ENCODE peak calls at places on chromosome 10, in four cellular contexts. C is heart left ventricle, T is ascending aorta, I is neuronal stem cell. Y is an unnamed sample.

GRCh38 chr10:35613597-35614226 is 8.6 kb downstream of the GJD4 start:
- DNase-seq in I (no peak), C (no peak), T (no peak), Y (no peak)

GRCh38 chr10:21599582-21599981 is 65.5 kb downstream of the MLLT10 start:
- DNase-seq in T (no peak), I (no peak), C (no peak), Y (no peak)

GRCh38 chr10:44780461-44780860 is 130.7 kb upstream of the TMEM72 start:
- DNase-seq in I (no peak), C (no peak), T (no peak), Y (no peak)

GRCh38 chr10:122829454-122829853 is 16.2 kb downstream of the CUZD1 start:
- DNase-seq in I (no peak), T (no peak), C (no peak), Y (no peak)

GRCh38 chr10:20302033-20302432 is 485.8 kb downstream of the PLXDC2 start:
- DNase-seq in C (no peak), I (no peak), T (no peak), Y (no peak)

GRCh38 chr10:110357252-110357780 is 52.6 kb upstream of the SMNDC1 start:
- DNase-seq in I (no peak), C (no peak), T (no peak), Y (peak; percentile 49)

GRCh38 chr10:103917326-103918052 is 495 bp downstream of the STN1 start:
- DNase-seq in I (peak; percentile 8), C (peak; percentile 54), T (no peak), Y (no peak)

GRCh38 chr10:125023862-125024495 is 82.1 kb downstream of the ZRANB1 start:
- DNase-seq in T (no peak), I (no peak), C (peak; percentile 73), Y (no peak)

GRCh38 chr10:42367532-42368230 is 270.7 kb downstream of the ZNF33B start:
- DNase-seq in I (peak; percentile 20), T (peak; percentile 52), C (peak; percentile 92), Y (no peak)

GRCh38 chr10:132167041-132167674 is 19.6 kb upstream of the DPYSL4 start:
- DNase-seq in T (no peak), C (no peak), I (no peak), Y (no peak)

GRCh38 chr10:89887830-89888229 is 186.4 kb downstream of the KIF20B start:
- DNase-seq in T (no peak), I (no peak), C (no peak), Y (no peak)

GRCh38 chr10:44310762-44311562 is 73.9 kb downstream of the CXCL12 start:
- DNase-seq in I (peak; percentile 80), C (peak; percentile 90), T (peak; percentile 40), Y (peak; percentile 13)

GRCh38 chr10:34033067-34033466 is 698.6 kb upstream of the NRP1 start:
- DNase-seq in C (no peak), T (no peak), I (no peak), Y (no peak)

GRCh38 chr10:89278034-89278535 is 23.8 kb upstream of the IFIT2 start:
- DNase-seq in T (no peak), I (no peak), C (peak; percentile 69), Y (no peak)

GRCh38 chr10:79007037-79007842 is 61.5 kb upstream of the ZMIZ1 start:
- DNase-seq in T (no peak), C (no peak), I (no peak), Y (no peak)

GRCh38 chr10:69336952-69337311 is 58.6 kb downstream of the HK1 start:
- DNase-seq in T (no peak), C (no peak), I (no peak), Y (no peak)
- H3K4me1 ChIP-seq in T (peaks cover 62% of the 10 kb centered on the region), C (peaks cover 56% of the 10 kb centered on the region), I (peaks cover 31% of the 10 kb centered on the region), Y (peaks cover 39% of the 10 kb centered on the region)

GRCh38 chr10:26807532-26807931 is 53.2 kb downstream of the ABI1 start:
- DNase-seq in C (no peak), I (no peak), T (no peak), Y (no peak)
- H3K4me1 ChIP-seq in C (peaks cover 3% of the 10 kb centered on the region), I (peaks cover 2% of the 10 kb centered on the region), T (no peaks in the 10 kb centered on the region), Y (peaks cover 16% of the 10 kb centered on the region)

DNA sequence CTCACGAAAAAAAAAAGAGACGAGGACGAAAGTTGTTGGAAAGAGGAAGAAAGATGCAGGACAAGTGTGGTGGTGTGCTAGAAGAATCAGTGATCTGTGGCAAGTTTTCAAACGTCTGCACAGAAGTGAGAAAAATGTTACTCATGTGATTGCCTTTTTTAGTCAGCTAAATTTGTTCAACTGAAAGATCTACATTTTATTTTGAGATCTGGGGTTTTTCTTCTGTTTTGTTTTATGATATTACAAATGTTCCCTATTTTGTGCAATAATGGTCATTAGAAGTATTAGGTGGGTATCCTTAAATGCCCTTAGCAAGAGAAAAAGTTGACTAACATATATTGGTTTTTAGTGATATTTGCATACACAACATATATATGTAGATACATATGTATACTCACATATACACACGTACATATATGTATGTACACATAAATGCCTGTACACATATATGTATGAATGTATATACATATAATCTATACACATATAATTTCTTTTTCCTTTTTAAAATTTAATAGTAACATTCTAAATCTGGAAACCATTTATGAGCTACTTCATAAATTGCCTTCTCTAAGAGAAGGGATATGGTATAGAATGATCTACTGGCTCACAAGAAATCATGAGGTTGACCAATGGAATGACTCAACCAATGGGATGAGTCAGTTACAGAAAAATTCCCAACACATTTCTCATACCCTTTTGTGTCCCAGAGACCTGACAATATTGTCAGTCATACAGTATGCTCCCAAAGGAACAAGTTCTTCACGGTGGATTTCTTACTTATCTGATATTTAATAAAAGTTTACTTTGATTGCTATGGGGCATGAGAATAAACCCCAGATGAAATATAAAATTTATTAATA is 38.4 kb downstream of the SLC39A12 start:
- DNase-seq in I (no peak), T (no peak), C (no peak), Y (no peak)
- H3K4me1 ChIP-seq in I (no peaks in the 10 kb centered on the region), T (no peaks in the 10 kb centered on the region), C (no peaks in the 10 kb centered on the region), Y (no peaks in the 10 kb centered on the region)

GRCh38 chr10:77887631-77888355 is 38.8 kb downstream of the DLG5 start:
- DNase-seq in T (no peak), C (no peak), I (no peak), Y (no peak)

GRCh38 chr10:77888356-77888703 is 38.2 kb downstream of the DLG5 start:
- DNase-seq in C (no peak), I (no peak), T (no peak), Y (no peak)

GRCh38 chr10:77889277-77889903 is 37.2 kb downstream of the DLG5 start:
- DNase-seq in T (no peak), I (peak; percentile 59), C (no peak), Y (no peak)

GRCh38 chr10:77884181-77884580 is 42.4 kb downstream of the DLG5 start:
- DNase-seq in I (no peak), C (no peak), T (no peak), Y (no peak)

GRCh38 chr10:77886795-77887355 is 39.7 kb downstream of the DLG5 start:
- DNase-seq in I (no peak), C (no peak), T (no peak), Y (no peak)
- H3K4me1 ChIP-seq in I (peaks cover 51% of the 10 kb centered on the region), C (peaks cover 15% of the 10 kb centered on the region), T (peaks cover 6% of the 10 kb centered on the region), Y (no peaks in the 10 kb centered on the region)

DNA sequence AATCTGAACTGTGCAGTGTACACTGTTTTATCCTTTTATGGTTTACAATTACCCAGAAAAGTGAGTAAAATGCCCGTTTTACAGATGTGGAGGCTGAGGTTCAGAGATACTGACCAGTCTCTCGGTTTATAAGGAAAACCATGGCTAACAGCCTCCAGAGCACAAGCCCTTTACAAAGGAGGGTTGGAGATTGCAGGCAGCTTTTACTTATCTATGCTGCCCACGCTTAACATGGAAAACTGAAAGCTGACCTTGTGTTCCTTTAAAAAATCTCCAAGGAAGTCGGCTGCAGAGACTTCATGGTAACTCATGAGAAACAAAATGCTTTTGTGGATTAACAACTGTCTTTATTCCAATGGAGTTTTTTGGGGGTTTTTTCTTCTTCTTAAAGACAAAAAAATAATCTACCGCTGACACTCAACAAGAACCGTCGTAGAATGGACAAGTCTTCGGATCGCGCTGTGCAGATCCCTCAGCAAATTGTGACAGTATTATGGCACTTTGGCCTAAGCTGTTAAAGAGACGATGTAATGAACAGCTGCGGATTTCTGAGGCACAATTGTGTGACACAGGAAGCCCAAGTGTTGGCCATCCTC is 652 bp upstream of the SLF2 start:
- DNase-seq in C (peak; percentile 15), T (no peak), I (no peak), Y (no peak)
- H3K4me1 ChIP-seq in C (peaks cover 12% of the 10 kb centered on the region), T (peaks cover 5% of the 10 kb centered on the region), I (peaks cover 10% of the 10 kb centered on the region), Y (peaks cover 11% of the 10 kb centered on the region)

GRCh38 chr10:6350609-6351008 is 147.9 kb downstream of the PFKFB3 start:
- DNase-seq in C (no peak), I (no peak), T (no peak), Y (no peak)
- H3K4me1 ChIP-seq in C (no peaks in the 10 kb centered on the region), I (no peaks in the 10 kb centered on the region), T (no peaks in the 10 kb centered on the region), Y (peaks cover 27% of the 10 kb centered on the region)

DNA sequence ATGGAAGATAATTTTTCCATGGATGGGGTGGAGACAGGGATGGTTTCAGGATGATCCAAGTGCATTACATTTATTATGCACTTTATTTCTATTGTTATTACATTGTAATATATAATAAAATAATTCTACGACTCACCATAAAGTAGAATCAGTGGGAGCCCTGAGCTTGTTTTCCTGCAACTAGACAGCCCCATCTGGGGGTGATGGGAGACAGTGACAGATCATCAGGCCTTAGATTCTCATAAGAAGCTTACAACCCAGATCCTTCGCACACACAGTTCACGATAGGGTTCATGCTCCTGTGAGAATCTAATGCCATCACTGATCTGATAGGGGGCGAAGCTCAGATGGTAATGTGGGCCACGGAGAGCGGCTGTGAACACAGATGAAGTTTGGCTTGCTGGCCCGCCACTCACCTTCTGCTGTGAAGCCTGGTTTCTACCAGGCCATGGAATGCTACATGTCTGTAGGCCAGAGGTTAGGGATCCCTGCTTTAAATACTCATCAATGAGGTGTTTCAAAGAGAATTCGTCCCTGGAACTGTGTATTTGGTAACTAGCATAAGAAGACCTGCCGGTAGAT is 21.2 kb upstream of the PRKCQ start:
- DNase-seq in I (no peak), C (no peak), T (no peak), Y (no peak)
- H3K4me1 ChIP-seq in I (no peaks in the 10 kb centered on the region), C (no peaks in the 10 kb centered on the region), T (no peaks in the 10 kb centered on the region), Y (peaks cover 26% of the 10 kb centered on the region)

GRCh38 chr10:119289227-119289925 is 82.0 kb downstream of the GRK5 start:
- DNase-seq in T (no peak), I (no peak), C (no peak), Y (no peak)
- H3K4me1 ChIP-seq in T (peaks cover 12% of the 10 kb centered on the region), I (peaks cover 9% of the 10 kb centered on the region), C (peaks cover 34% of the 10 kb centered on the region), Y (peaks cover 52% of the 10 kb centered on the region)

GRCh38 chr10:24238527-24239247 is 29.7 kb downstream of the KIAA1217 start:
- DNase-seq in C (no peak), I (no peak), T (no peak), Y (no peak)
- H3K4me1 ChIP-seq in C (peaks cover 5% of the 10 kb centered on the region), I (peaks cover 15% of the 10 kb centered on the region), T (peaks cover 2% of the 10 kb centered on the region), Y (no peaks in the 10 kb centered on the region)